ENCODE peak calls at places on chromosomes 11 and 22, in six cellular contexts. M, H, L, Q, F and O are unnamed samples.
A peak's percentile ranks its signal among the peaks of the same experiment; 100 is the strongest.

GRCh38 chr11:94224078-94224477 is 80.3 kb upstream of the IZUMO1R start:
- DNase-seq in M (no peak), H (no peak), L (no peak), Q (no peak), F (no peak), O (no peak)

GRCh38 chr11:13487661-13488030 is 8.2 kb downstream of the PTH start:
- DNase-seq in M (no peak), H (no peak), L (no peak), Q (no peak), F (no peak), O (no peak)

GRCh38 chr11:61384271-61385242 is 7.8 kb upstream of the TMEM216 start:
- DNase-seq in M (no peak), H (no peak), L (no peak), Q (no peak), F (peak; percentile 26), O (no peak)

GRCh38 chr11:5933116-5933515 is 8.9 kb upstream of the OR56A3 start:
- DNase-seq in M (no peak), H (no peak), L (no peak), Q (no peak), F (no peak), O (no peak)

GRCh38 chr11:101864098-101864497 is 50.7 kb upstream of the CEP126 start:
- DNase-seq in M (no peak), H (no peak), L (no peak), Q (no peak), F (no peak), O (no peak)

GRCh38 chr22:20509344-20510047 is 2.1 kb downstream of the MED15 start:
- DNase-seq in M (no peak), H (peak; percentile 82), L (peak; percentile 86), Q (peak; percentile 28), F (peak; percentile 97), O (no peak)

GRCh38 chr22:24217384-24217783 is 27.5 kb downstream of the GGT5 start:
- DNase-seq in M (no peak), H (no peak), L (no peak), Q (no peak), F (no peak), O (no peak)

GRCh38 chr11:1988667-1989317 is 8.8 kb downstream of the H19 start:
- DNase-seq in M (no peak), H (no peak), L (no peak), Q (no peak), F (no peak), O (no peak)

GRCh38 chr11:10348650-10349280 is 43.9 kb downstream of the ADM start:
- DNase-seq in M (no peak), H (no peak), L (no peak), Q (no peak), F (peak; percentile 74), O (no peak)

GRCh38 chr22:33515733-33516297 is 404.5 kb downstream of the LARGE1 start:
- DNase-seq in M (no peak), H (no peak), L (no peak), Q (no peak), F (no peak), O (no peak)

GRCh38 chr22:30326704-30327362 is at the start of gene TBC1D10A:
- DNase-seq in M (peak; percentile 95), H (peak; percentile 57), L (peak; percentile 87), Q (peak; percentile 92), F (peak; percentile 91), O (peak; percentile 31)

GRCh38 chr11:131909426-131910200 is 539.2 kb downstream of the NTM start:
- DNase-seq in M (no peak), H (no peak), L (no peak), Q (no peak), F (no peak), O (no peak)

GRCh38 chr11:123474994-123475393 is 44.9 kb downstream of the GRAMD1B start:
- DNase-seq in M (no peak), H (no peak), L (peak; percentile 28), Q (no peak), F (peak; percentile 73), O (no peak)

GRCh38 chr11:44833869-44834452 is 107.2 kb downstream of the TSPAN18 start:
- DNase-seq in M (no peak), H (no peak), L (no peak), Q (no peak), F (no peak), O (no peak)

GRCh38 chr11:100980156-100980555 is 149.5 kb downstream of the PGR start:
- DNase-seq in M (no peak), H (no peak), L (no peak), Q (no peak), F (no peak), O (no peak)

GRCh38 chr22:20600137-20600673 is 92.8 kb downstream of the MED15 start:
- DNase-seq in M (no peak), H (no peak), L (no peak), Q (no peak), F (no peak), O (no peak)

GRCh38 chr11:96055706-96056387 is 131.9 kb upstream of the MTMR2 start:
- DNase-seq in M (no peak), H (no peak), L (no peak), Q (no peak), F (peak; percentile 92), O (peak; percentile 81)